ENCODE peak calls at places on chromosome 18, in six cellular contexts. I, L, M, G, Y and E are unnamed samples.

GRCh38 chr18:2988041-2988794 is 24.7 kb downstream of the LPIN2 start:
- DNase-seq in I (no peak), L (no peak), M (no peak), G (no peak), Y (peak; percentile 81), E (no peak)

GRCh38 chr18:57077786-57078552 is 68.9 kb upstream of the BOD1L2 start:
- DNase-seq in I (no peak), L (no peak), M (no peak), G (no peak), Y (no peak), E (no peak)

GRCh38 chr18:45619826-45620201 is 4.5 kb downstream of the SLC14A2 start:
- DNase-seq in I (no peak), L (no peak), M (no peak), G (no peak), Y (no peak), E (no peak)

GRCh38 chr18:73752965-73753364 is 394.7 kb downstream of the FBXO15 start:
- DNase-seq in I (no peak), L (no peak), M (no peak), G (no peak), Y (no peak), E (no peak)

GRCh38 chr18:24212939-24213338 is 74.1 kb downstream of the CABYR start:
- DNase-seq in I (peak; percentile 55), L (peak; percentile 77), M (no peak), G (peak; percentile 54), Y (peak; percentile 87), E (no peak)

GRCh38 chr18:10751711-10752110 is 225.9 kb downstream of the NAPG start:
- DNase-seq in I (no peak), L (no peak), M (no peak), G (no peak), Y (no peak), E (no peak)

GRCh38 chr18:74806073-74806472 is 208.4 kb downstream of the ZNF407 start:
- DNase-seq in I (no peak), L (no peak), M (no peak), G (no peak), Y (no peak), E (no peak)

GRCh38 chr18:35890323-35890722 is 82.2 kb upstream of the RMP24 start:
- DNase-seq in I (no peak), L (no peak), M (no peak), G (no peak), Y (no peak), E (no peak)

GRCh38 chr18:49486617-49486958 is 446 bp downstream of the C18orf32 start:
- DNase-seq in I (no peak), L (no peak), M (peak; percentile 66), G (peak; percentile 11), Y (no peak), E (peak; percentile 34)

GRCh38 chr18:55405655-55406373 is 182.2 kb downstream of the TCF4 start:
- DNase-seq in I (peak; percentile 97), L (peak; percentile 73), M (peak; percentile 86), G (peak; percentile 36), Y (peak; percentile 72), E (peak; percentile 89)

GRCh38 chr18:75209129-75209951 is at the start of gene PTGR3:
- DNase-seq in I (peak; percentile 89), L (peak; percentile 86), M (peak; percentile 85), G (peak; percentile 60), Y (no peak), E (peak; percentile 84)

GRCh38 chr18:7617738-7618422 is 50.8 kb downstream of the PTPRM start:
- DNase-seq in I (peak; percentile 52), L (no peak), M (no peak), G (no peak), Y (peak; percentile 42), E (no peak)

GRCh38 chr18:3595282-3596273 is 145.6 kb downstream of the TGIF1 start:
- DNase-seq in I (peak; percentile 98), L (peak; percentile 74), M (no peak), G (no peak), Y (peak; percentile 79), E (no peak)

GRCh38 chr18:8711736-8712135 is 6.4 kb downstream of the MTCL1 start:
- DNase-seq in I (no peak), L (no peak), M (no peak), G (no peak), Y (no peak), E (no peak)

GRCh38 chr18:79400091-79400590 is 4.4 kb downstream of the NFATC1 start:
- DNase-seq in I (no peak), L (no peak), M (no peak), G (no peak), Y (no peak), E (no peak)

GRCh38 chr18:58721586-58722160 is 50.4 kb downstream of the MALT1 start:
- DNase-seq in I (no peak), L (no peak), M (no peak), G (no peak), Y (no peak), E (no peak)

GRCh38 chr18:49865401-49865800 is 52.1 kb upstream of the ACAA2 start:
- DNase-seq in I (no peak), L (peak; percentile 18), M (no peak), G (no peak), Y (no peak), E (no peak)

GRCh38 chr18:50947899-50948298 is 19.9 kb upstream of the ELAC1 start:
- DNase-seq in I (no peak), L (no peak), M (no peak), G (no peak), Y (no peak), E (peak; percentile 47)

GRCh38 chr18:24763765-24764548 is 303.5 kb downstream of the HRH4 start:
- DNase-seq in I (no peak), L (no peak), M (no peak), G (no peak), Y (no peak), E (peak; percentile 4)

GRCh38 chr18:78632111-78632541 is 347.5 kb upstream of the SALL3 start:
- DNase-seq in I (no peak), L (peak; percentile 59), M (no peak), G (no peak), Y (no peak), E (no peak)

GRCh38 chr18:42429208-42429607 is 474.2 kb downstream of the PIK3C3 start:
- DNase-seq in I (no peak), L (no peak), M (no peak), G (no peak), Y (no peak), E (no peak)

GRCh38 chr18:55833543-55833942 is 245.6 kb upstream of the TCF4 start:
- DNase-seq in I (no peak), L (peak; percentile 68), M (no peak), G (peak; percentile 66), Y (peak; percentile 99), E (no peak)

GRCh38 chr18:37536646-37537045 is 29.0 kb downstream of the CELF4 start:
- DNase-seq in I (no peak), L (no peak), M (no peak), G (no peak), Y (no peak), E (no peak)

GRCh38 chr18:59744271-59744721 is 47.1 kb upstream of the CCBE1 start:
- DNase-seq in I (no peak), L (no peak), M (no peak), G (peak; percentile 49), Y (peak; percentile 89), E (no peak)

GRCh38 chr18:48975817-48976649 is 25.3 kb upstream of the SMAD7 start:
- DNase-seq in I (peak; percentile 35), L (no peak), M (no peak), G (peak; percentile 80), Y (no peak), E (peak; percentile 34)

GRCh38 chr18:50628543-50628905 is 68.6 kb downstream of the MAPK4 start:
- DNase-seq in I (no peak), L (no peak), M (no peak), G (no peak), Y (no peak), E (no peak)

GRCh38 chr18:23133860-23134779 is 1.2 kb upstream of the CABLES1 start:
- DNase-seq in I (no peak), L (no peak), M (no peak), G (no peak), Y (no peak), E (no peak)

GRCh38 chr18:36127866-36128845 is 984 bp downstream of the SLC39A6 start:
- DNase-seq in I (peak; percentile 37), L (no peak), M (peak; percentile 15), G (peak; percentile 3), Y (no peak), E (peak; percentile 11)

GRCh38 chr18:79628416-79629248 is 51.0 kb upstream of the CTDP1 start:
- DNase-seq in I (no peak), L (no peak), M (no peak), G (no peak), Y (no peak), E (no peak)

GRCh38 chr18:24868760-24869237 is 408.4 kb downstream of the HRH4 start:
- DNase-seq in I (peak; percentile 61), L (no peak), M (no peak), G (no peak), Y (peak; percentile 14), E (no peak)

GRCh38 chr18:6728809-6729246 is 688 bp upstream of the ARHGAP28 start:
- DNase-seq in I (no peak), L (no peak), M (no peak), G (no peak), Y (no peak), E (no peak)

GRCh38 chr18:78528437-78529228 is 451.0 kb upstream of the SALL3 start:
- DNase-seq in I (no peak), L (no peak), M (no peak), G (no peak), Y (no peak), E (no peak)

GRCh38 chr18:35974181-35974580 is 1.7 kb downstream of the RMP24 start:
- DNase-seq in I (no peak), L (no peak), M (no peak), G (no peak), Y (no peak), E (no peak)

GRCh38 chr18:56727399-56727798 is 76.2 kb downstream of the WDR7 start:
- DNase-seq in I (no peak), L (no peak), M (no peak), G (no peak), Y (no peak), E (no peak)

GRCh38 chr18:46917108-46917807 is at the start of the genes KATNAL2 and PIAS2:
- DNase-seq in I (peak; percentile 85), L (peak; percentile 56), M (peak; percentile 85), G (peak; percentile 57), Y (no peak), E (peak; percentile 86)

GRCh38 chr18:63146185-63146584 is 173.4 kb downstream of the BCL2 start:
- DNase-seq in I (no peak), L (no peak), M (no peak), G (no peak), Y (no peak), E (no peak)

GRCh38 chr18:22346968-22347611 is 70.6 kb downstream of the CTAGE1 start:
- DNase-seq in I (peak; percentile 76), L (no peak), M (no peak), G (no peak), Y (no peak), E (no peak)